ENCODE peak calls at places on chromosomes 1 and 21, in five cellular contexts. One of them, this sample, is unnamed.

GRCh38 chr1:190320952-190321351 is 156.7 kb downstream of the BRINP3 start:
- DNase-seq in pancreas: no peak
- DNase-seq in uterus: no peak
- DNase-seq in heart left ventricle: no peak
- DNase-seq in cardiac fibroblast: peak
- DNase-seq in this sample: no peak

GRCh38 chr1:161738627-161739287 is 10.8 kb upstream of the DUSP12 start:
- DNase-seq in pancreas: no peak
- DNase-seq in uterus: no peak
- DNase-seq in heart left ventricle: peak
- DNase-seq in cardiac fibroblast: peak
- DNase-seq in this sample: peak

GRCh38 chr1:82377201-82377884 is 576.6 kb downstream of the ADGRL2 start:
- DNase-seq in pancreas: no peak
- DNase-seq in uterus: no peak
- DNase-seq in heart left ventricle: no peak
- DNase-seq in cardiac fibroblast: no peak
- DNase-seq in this sample: no peak

GRCh38 chr1:17550684-17551584 is 11.4 kb downstream of the ARHGEF10L start:
- DNase-seq in pancreas: no peak
- DNase-seq in uterus: no peak
- DNase-seq in heart left ventricle: no peak
- DNase-seq in cardiac fibroblast: no peak
- DNase-seq in this sample: no peak

GRCh38 chr1:64975127-64975526 is 8.8 kb upstream of the JAK1 start:
- DNase-seq in pancreas: no peak
- DNase-seq in uterus: no peak
- DNase-seq in heart left ventricle: no peak
- DNase-seq in cardiac fibroblast: no peak
- DNase-seq in this sample: no peak

GRCh38 chr1:184773762-184774320 is 19.2 kb upstream of the EDEM3 start:
- DNase-seq in pancreas: no peak
- DNase-seq in uterus: no peak
- DNase-seq in heart left ventricle: no peak
- DNase-seq in cardiac fibroblast: no peak
- DNase-seq in this sample: no peak

GRCh38 chr1:94486990-94487389 is 54.6 kb downstream of the F3 start:
- DNase-seq in pancreas: no peak
- DNase-seq in uterus: no peak
- DNase-seq in heart left ventricle: no peak
- DNase-seq in cardiac fibroblast: no peak
- DNase-seq in this sample: no peak

GRCh38 chr1:119675349-119676343 is 27.6 kb upstream of the ZNF697 start:
- DNase-seq in pancreas: no peak
- DNase-seq in uterus: peak
- DNase-seq in heart left ventricle: peak
- DNase-seq in cardiac fibroblast: peak
- DNase-seq in this sample: peak

GRCh38 chr1:177080564-177080963 is 83.9 kb downstream of the ASTN1 start:
- DNase-seq in pancreas: no peak
- DNase-seq in uterus: no peak
- DNase-seq in heart left ventricle: no peak
- DNase-seq in cardiac fibroblast: no peak
- DNase-seq in this sample: no peak

GRCh38 chr1:90341485-90341884 is 346.6 kb downstream of the ZNF326 start:
- DNase-seq in pancreas: no peak
- DNase-seq in uterus: no peak
- DNase-seq in heart left ventricle: no peak
- DNase-seq in cardiac fibroblast: no peak
- DNase-seq in this sample: no peak

GRCh38 chr1:109371271-109371739 is 26.4 kb downstream of the SORT1 start:
- DNase-seq in pancreas: no peak
- DNase-seq in uterus: no peak
- DNase-seq in heart left ventricle: peak
- DNase-seq in cardiac fibroblast: peak
- DNase-seq in this sample: no peak

GRCh38 chr1:27388337-27389005 is 4.0 kb upstream of the GPR3 start:
- DNase-seq in pancreas: no peak
- DNase-seq in uterus: peak
- DNase-seq in heart left ventricle: peak
- DNase-seq in cardiac fibroblast: peak
- DNase-seq in this sample: peak

GRCh38 chr21:46295996-46296752 is 10.0 kb downstream of the YBEY start:
- DNase-seq in pancreas: no peak
- DNase-seq in uterus: peak
- DNase-seq in heart left ventricle: peak
- DNase-seq in cardiac fibroblast: peak
- DNase-seq in this sample: peak

GRCh38 chr1:189774721-189775287 is 702.9 kb downstream of the BRINP3 start:
- DNase-seq in pancreas: no peak
- DNase-seq in uterus: no peak
- DNase-seq in heart left ventricle: no peak
- DNase-seq in cardiac fibroblast: no peak
- DNase-seq in this sample: no peak

GRCh38 chr1:150477733-150478132 is 9.5 kb upstream of the TARS2 start:
- DNase-seq in pancreas: no peak
- DNase-seq in uterus: no peak
- DNase-seq in heart left ventricle: no peak
- DNase-seq in cardiac fibroblast: peak
- DNase-seq in this sample: no peak

GRCh38 chr1:193406901-193407300 is 220.5 kb upstream of the B3GALT2 start:
- DNase-seq in pancreas: no peak
- DNase-seq in uterus: no peak
- DNase-seq in heart left ventricle: no peak
- DNase-seq in cardiac fibroblast: peak
- DNase-seq in this sample: peak

GRCh38 chr1:184422490-184423233 is 35.8 kb downstream of the C1orf21 start:
- DNase-seq in pancreas: no peak
- DNase-seq in uterus: no peak
- DNase-seq in heart left ventricle: no peak
- DNase-seq in cardiac fibroblast: no peak
- DNase-seq in this sample: no peak

GRCh38 chr1:26358411-26359384 is 4.8 kb upstream of the CRYBG2 start:
- DNase-seq in pancreas: no peak
- DNase-seq in uterus: no peak
- DNase-seq in heart left ventricle: no peak
- DNase-seq in cardiac fibroblast: no peak
- DNase-seq in this sample: no peak

GRCh38 chr1:167128261-167129227 is 34.7 kb downstream of the STYXL2 start:
- DNase-seq in pancreas: no peak
- DNase-seq in uterus: no peak
- DNase-seq in heart left ventricle: no peak
- DNase-seq in cardiac fibroblast: no peak
- DNase-seq in this sample: no peak

GRCh38 chr1:91130256-91130985 is 108.6 kb upstream of the ZNF644 start:
- DNase-seq in pancreas: no peak
- DNase-seq in uterus: no peak
- DNase-seq in heart left ventricle: no peak
- DNase-seq in cardiac fibroblast: no peak
- DNase-seq in this sample: no peak

GRCh38 chr21:17612023-17612564 is 607 bp downstream of the BTG3 start:
- DNase-seq in pancreas: peak
- DNase-seq in uterus: peak
- DNase-seq in heart left ventricle: peak
- DNase-seq in cardiac fibroblast: peak
- DNase-seq in this sample: peak

GRCh38 chr1:162855461-162856150 is 5.4 kb downstream of the CCDC190 start:
- DNase-seq in pancreas: no peak
- DNase-seq in uterus: no peak
- DNase-seq in heart left ventricle: no peak
- DNase-seq in cardiac fibroblast: peak
- DNase-seq in this sample: no peak

GRCh38 chr1:224996266-224996665 is 66.8 kb downstream of the DNAH14 start:
- DNase-seq in pancreas: no peak
- DNase-seq in uterus: no peak
- DNase-seq in heart left ventricle: no peak
- DNase-seq in cardiac fibroblast: no peak
- DNase-seq in this sample: no peak

GRCh38 chr1:30748699-30749401 is 8.7 kb downstream of the LAPTM5 start:
- DNase-seq in pancreas: peak
- DNase-seq in uterus: no peak
- DNase-seq in heart left ventricle: no peak
- DNase-seq in cardiac fibroblast: no peak
- DNase-seq in this sample: no peak

GRCh38 chr1:212738330-212738729 is 38.7 kb upstream of the BATF3 start:
- DNase-seq in pancreas: no peak
- DNase-seq in uterus: no peak
- DNase-seq in heart left ventricle: no peak
- DNase-seq in cardiac fibroblast: peak
- DNase-seq in this sample: no peak

GRCh38 chr1:90671736-90672135 is 45.4 kb downstream of the BARHL2 start:
- DNase-seq in pancreas: no peak
- DNase-seq in uterus: no peak
- DNase-seq in heart left ventricle: no peak
- DNase-seq in cardiac fibroblast: no peak
- DNase-seq in this sample: no peak

GRCh38 chr1:221672160-221672762 is 69.6 kb downstream of the DUSP10 start:
- DNase-seq in pancreas: no peak
- DNase-seq in uterus: no peak
- DNase-seq in heart left ventricle: no peak
- DNase-seq in cardiac fibroblast: peak
- DNase-seq in this sample: no peak

GRCh38 chr1:151273924-151274466 is 8.1 kb upstream of the ZNF687 start:
- DNase-seq in pancreas: no peak
- DNase-seq in uterus: no peak
- DNase-seq in heart left ventricle: no peak
- DNase-seq in cardiac fibroblast: no peak
- DNase-seq in this sample: no peak

GRCh38 chr1:47367651-47368050 is 34.1 kb downstream of the CMPK1 start:
- DNase-seq in pancreas: no peak
- DNase-seq in uterus: no peak
- DNase-seq in heart left ventricle: no peak
- DNase-seq in cardiac fibroblast: no peak
- DNase-seq in this sample: no peak

GRCh38 chr1:7022058-7022457 is 236.8 kb downstream of the CAMTA1 start:
- DNase-seq in pancreas: no peak
- DNase-seq in uterus: no peak
- DNase-seq in heart left ventricle: no peak
- DNase-seq in cardiac fibroblast: no peak
- DNase-seq in this sample: no peak

GRCh38 chr1:59669752-59670312 is 144.9 kb upstream of the HOOK1 start:
- DNase-seq in pancreas: no peak
- DNase-seq in uterus: peak
- DNase-seq in heart left ventricle: peak
- DNase-seq in cardiac fibroblast: peak
- DNase-seq in this sample: no peak

GRCh38 chr1:890661-891060 is 33.1 kb upstream of the SAMD11 start:
- DNase-seq in pancreas: no peak
- DNase-seq in uterus: no peak
- DNase-seq in heart left ventricle: no peak
- DNase-seq in cardiac fibroblast: no peak
- DNase-seq in this sample: no peak
- TF ChIP-seq CTCF in pancreas: no peak
- TF ChIP-seq CTCF in uterus: no peak
- TF ChIP-seq CTCF in heart left ventricle: no peak
- TF ChIP-seq CTCF in cardiac fibroblast: no peak
- TF ChIP-seq CTCF in this sample: no peak

DNA sequence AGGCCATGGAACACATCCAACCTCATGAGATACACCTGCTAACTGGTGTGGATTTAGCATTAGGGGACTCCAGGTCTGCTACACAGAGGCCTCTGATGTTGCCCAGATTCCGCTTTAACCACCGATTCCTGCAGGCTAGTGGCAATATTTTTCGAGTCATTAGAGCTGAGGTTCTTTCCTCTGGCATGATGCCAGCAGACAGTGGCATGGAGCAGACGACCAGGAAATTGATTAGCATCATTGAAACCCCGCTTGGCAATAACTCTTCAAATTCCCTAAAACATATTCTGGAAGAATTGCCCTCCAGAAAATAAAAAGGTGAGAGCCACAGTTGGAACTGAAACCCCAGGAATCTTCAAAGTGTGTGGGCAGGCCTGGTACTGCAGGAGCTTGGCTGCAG is 28.4 kb upstream of the ETV3 start:
- DNase-seq in pancreas: no peak
- DNase-seq in uterus: no peak
- DNase-seq in heart left ventricle: no peak
- DNase-seq in cardiac fibroblast: no peak
- DNase-seq in this sample: no peak
- TF ChIP-seq CTCF in pancreas: no peak
- TF ChIP-seq CTCF in uterus: no peak
- TF ChIP-seq CTCF in heart left ventricle: no peak
- TF ChIP-seq CTCF in cardiac fibroblast: no peak
- TF ChIP-seq CTCF in this sample: no peak

GRCh38 chr1:107323765-107324164 is 182.9 kb downstream of the NTNG1 start:
- DNase-seq in pancreas: no peak
- DNase-seq in uterus: no peak
- DNase-seq in heart left ventricle: no peak
- DNase-seq in cardiac fibroblast: no peak
- DNase-seq in this sample: no peak
- TF ChIP-seq CTCF in pancreas: no peak
- TF ChIP-seq CTCF in uterus: no peak
- TF ChIP-seq CTCF in heart left ventricle: no peak
- TF ChIP-seq CTCF in cardiac fibroblast: no peak
- TF ChIP-seq CTCF in this sample: no peak

GRCh38 chr1:110846861-110847260 is 26.1 kb upstream of the CD53 start:
- DNase-seq in pancreas: no peak
- DNase-seq in uterus: no peak
- DNase-seq in heart left ventricle: no peak
- DNase-seq in cardiac fibroblast: no peak
- DNase-seq in this sample: no peak

GRCh38 chr1:110850632-110851031 is 22.3 kb upstream of the CD53 start:
- DNase-seq in pancreas: no peak
- DNase-seq in uterus: no peak
- DNase-seq in heart left ventricle: no peak
- DNase-seq in cardiac fibroblast: no peak
- DNase-seq in this sample: no peak

GRCh38 chr1:110850145-110850544 is 22.8 kb upstream of the CD53 start:
- DNase-seq in pancreas: no peak
- DNase-seq in uterus: no peak
- DNase-seq in heart left ventricle: no peak
- DNase-seq in cardiac fibroblast: no peak
- DNase-seq in this sample: no peak
- TF ChIP-seq CTCF in pancreas: no peak
- TF ChIP-seq CTCF in uterus: no peak
- TF ChIP-seq CTCF in heart left ventricle: no peak
- TF ChIP-seq CTCF in cardiac fibroblast: no peak
- TF ChIP-seq CTCF in this sample: no peak